ENCODE peak calls at places on chromosomes 2 and 18, in six cellular contexts. One of them, this sample, is unnamed.

GRCh38 chr2:176533505-176534193 is 264.4 kb downstream of the MTX2 start:
- DNase-seq in erythroblast: no peak
- DNase-seq in activated T-cell treated with anti-CD3 and anti-CD28 coated beads, Interleukin-2, amount 50 U/mL, for 1 hour: no peak
- DNase-seq in fibroblast of pulmonary artery: no peak
- DNase-seq in RPMI7951: no peak
- DNase-seq in activated T-helper 1 cell treated with anti-CD3 and anti-CD28 coated beads, Interleukin-2, amount 50 U/mL, for 16 hours: no peak
- DNase-seq in this sample: no peak

GRCh38 chr2:165067958-165068612 is 112.8 kb upstream of the SLC38A11 start:
- DNase-seq in erythroblast: peak
- DNase-seq in activated T-cell treated with anti-CD3 and anti-CD28 coated beads, Interleukin-2, amount 50 U/mL, for 1 hour: no peak
- DNase-seq in fibroblast of pulmonary artery: peak
- DNase-seq in RPMI7951: peak
- DNase-seq in activated T-helper 1 cell treated with anti-CD3 and anti-CD28 coated beads, Interleukin-2, amount 50 U/mL, for 16 hours: no peak
- DNase-seq in this sample: no peak

GRCh38 chr2:230749111-230749510 is 36.5 kb downstream of the CAB39 start:
- DNase-seq in erythroblast: no peak
- DNase-seq in activated T-cell treated with anti-CD3 and anti-CD28 coated beads, Interleukin-2, amount 50 U/mL, for 1 hour: no peak
- DNase-seq in fibroblast of pulmonary artery: peak
- DNase-seq in RPMI7951: no peak
- DNase-seq in activated T-helper 1 cell treated with anti-CD3 and anti-CD28 coated beads, Interleukin-2, amount 50 U/mL, for 16 hours: no peak
- DNase-seq in this sample: no peak

GRCh38 chr2:85728883-85729824 is 24.6 kb upstream of the ATOH8 start:
- DNase-seq in erythroblast: peak
- DNase-seq in activated T-cell treated with anti-CD3 and anti-CD28 coated beads, Interleukin-2, amount 50 U/mL, for 1 hour: peak
- DNase-seq in fibroblast of pulmonary artery: peak
- DNase-seq in RPMI7951: peak
- DNase-seq in activated T-helper 1 cell treated with anti-CD3 and anti-CD28 coated beads, Interleukin-2, amount 50 U/mL, for 16 hours: peak
- DNase-seq in this sample: peak

GRCh38 chr2:10530607-10531239 is 82.6 kb upstream of the ODC1 start:
- DNase-seq in erythroblast: no peak
- DNase-seq in activated T-cell treated with anti-CD3 and anti-CD28 coated beads, Interleukin-2, amount 50 U/mL, for 1 hour: peak
- DNase-seq in fibroblast of pulmonary artery: no peak
- DNase-seq in RPMI7951: no peak
- DNase-seq in activated T-helper 1 cell treated with anti-CD3 and anti-CD28 coated beads, Interleukin-2, amount 50 U/mL, for 16 hours: no peak
- DNase-seq in this sample: no peak

GRCh38 chr2:63590621-63591408 is 2.1 kb downstream of the MDH1 start:
- DNase-seq in erythroblast: peak
- DNase-seq in activated T-cell treated with anti-CD3 and anti-CD28 coated beads, Interleukin-2, amount 50 U/mL, for 1 hour: no peak
- DNase-seq in fibroblast of pulmonary artery: no peak
- DNase-seq in RPMI7951: no peak
- DNase-seq in activated T-helper 1 cell treated with anti-CD3 and anti-CD28 coated beads, Interleukin-2, amount 50 U/mL, for 16 hours: no peak
- DNase-seq in this sample: no peak

GRCh38 chr2:36812196-36812595 is 115.7 kb downstream of the VIT start:
- DNase-seq in erythroblast: peak
- DNase-seq in activated T-cell treated with anti-CD3 and anti-CD28 coated beads, Interleukin-2, amount 50 U/mL, for 1 hour: no peak
- DNase-seq in fibroblast of pulmonary artery: peak
- DNase-seq in RPMI7951: peak
- DNase-seq in activated T-helper 1 cell treated with anti-CD3 and anti-CD28 coated beads, Interleukin-2, amount 50 U/mL, for 16 hours: no peak
- DNase-seq in this sample: no peak

GRCh38 chr2:176584333-176584732 is 315.1 kb downstream of the MTX2 start:
- DNase-seq in erythroblast: no peak
- DNase-seq in activated T-cell treated with anti-CD3 and anti-CD28 coated beads, Interleukin-2, amount 50 U/mL, for 1 hour: no peak
- DNase-seq in fibroblast of pulmonary artery: peak
- DNase-seq in RPMI7951: peak
- DNase-seq in activated T-helper 1 cell treated with anti-CD3 and anti-CD28 coated beads, Interleukin-2, amount 50 U/mL, for 16 hours: no peak
- DNase-seq in this sample: no peak

GRCh38 chr2:238459081-238459629 is 32.4 kb downstream of the ASB1 start:
- DNase-seq in erythroblast: no peak
- DNase-seq in activated T-cell treated with anti-CD3 and anti-CD28 coated beads, Interleukin-2, amount 50 U/mL, for 1 hour: no peak
- DNase-seq in fibroblast of pulmonary artery: peak
- DNase-seq in RPMI7951: no peak
- DNase-seq in activated T-helper 1 cell treated with anti-CD3 and anti-CD28 coated beads, Interleukin-2, amount 50 U/mL, for 16 hours: no peak
- DNase-seq in this sample: no peak

GRCh38 chr2:69381337-69381737 is 5.7 kb downstream of the GFPT1 start:
- DNase-seq in erythroblast: peak
- DNase-seq in activated T-cell treated with anti-CD3 and anti-CD28 coated beads, Interleukin-2, amount 50 U/mL, for 1 hour: no peak
- DNase-seq in fibroblast of pulmonary artery: peak
- DNase-seq in RPMI7951: no peak
- DNase-seq in activated T-helper 1 cell treated with anti-CD3 and anti-CD28 coated beads, Interleukin-2, amount 50 U/mL, for 16 hours: no peak
- DNase-seq in this sample: no peak

GRCh38 chr2:105102963-105103421 is 65.1 kb downstream of the MRPS9 start:
- DNase-seq in erythroblast: no peak
- DNase-seq in activated T-cell treated with anti-CD3 and anti-CD28 coated beads, Interleukin-2, amount 50 U/mL, for 1 hour: no peak
- DNase-seq in fibroblast of pulmonary artery: peak
- DNase-seq in RPMI7951: peak
- DNase-seq in activated T-helper 1 cell treated with anti-CD3 and anti-CD28 coated beads, Interleukin-2, amount 50 U/mL, for 16 hours: no peak
- DNase-seq in this sample: no peak

GRCh38 chr2:122977580-122977979 is 1047.5 kb upstream of the CNTNAP5 start:
- DNase-seq in erythroblast: no peak
- DNase-seq in activated T-cell treated with anti-CD3 and anti-CD28 coated beads, Interleukin-2, amount 50 U/mL, for 1 hour: no peak
- DNase-seq in fibroblast of pulmonary artery: no peak
- DNase-seq in RPMI7951: no peak
- DNase-seq in activated T-helper 1 cell treated with anti-CD3 and anti-CD28 coated beads, Interleukin-2, amount 50 U/mL, for 16 hours: no peak
- DNase-seq in this sample: no peak

GRCh38 chr2:28276076-28276618 is 116.5 kb upstream of the FOSL2 start:
- DNase-seq in erythroblast: peak
- DNase-seq in activated T-cell treated with anti-CD3 and anti-CD28 coated beads, Interleukin-2, amount 50 U/mL, for 1 hour: no peak
- DNase-seq in fibroblast of pulmonary artery: peak
- DNase-seq in RPMI7951: peak
- DNase-seq in activated T-helper 1 cell treated with anti-CD3 and anti-CD28 coated beads, Interleukin-2, amount 50 U/mL, for 16 hours: no peak
- DNase-seq in this sample: no peak

GRCh38 chr18:57621252-57621607 is 406 bp downstream of the NARS1 start:
- DNase-seq in erythroblast: peak
- DNase-seq in activated T-cell treated with anti-CD3 and anti-CD28 coated beads, Interleukin-2, amount 50 U/mL, for 1 hour: no peak
- DNase-seq in fibroblast of pulmonary artery: peak
- DNase-seq in RPMI7951: no peak
- DNase-seq in activated T-helper 1 cell treated with anti-CD3 and anti-CD28 coated beads, Interleukin-2, amount 50 U/mL, for 16 hours: peak
- DNase-seq in this sample: no peak

GRCh38 chr2:128414351-128414750 is 95.7 kb upstream of the HS6ST1 start:
- DNase-seq in erythroblast: no peak
- DNase-seq in activated T-cell treated with anti-CD3 and anti-CD28 coated beads, Interleukin-2, amount 50 U/mL, for 1 hour: no peak
- DNase-seq in fibroblast of pulmonary artery: no peak
- DNase-seq in RPMI7951: no peak
- DNase-seq in activated T-helper 1 cell treated with anti-CD3 and anti-CD28 coated beads, Interleukin-2, amount 50 U/mL, for 16 hours: no peak
- DNase-seq in this sample: no peak

GRCh38 chr2:169118060-169118459 is 48.7 kb downstream of the DHRS9 start:
- DNase-seq in erythroblast: peak
- DNase-seq in activated T-cell treated with anti-CD3 and anti-CD28 coated beads, Interleukin-2, amount 50 U/mL, for 1 hour: no peak
- DNase-seq in fibroblast of pulmonary artery: no peak
- DNase-seq in RPMI7951: no peak
- DNase-seq in activated T-helper 1 cell treated with anti-CD3 and anti-CD28 coated beads, Interleukin-2, amount 50 U/mL, for 16 hours: no peak
- DNase-seq in this sample: no peak

GRCh38 chr18:12032786-12033642 is 51.7 kb downstream of the IMPA2 start:
- DNase-seq in erythroblast: no peak
- DNase-seq in activated T-cell treated with anti-CD3 and anti-CD28 coated beads, Interleukin-2, amount 50 U/mL, for 1 hour: no peak
- DNase-seq in fibroblast of pulmonary artery: peak
- DNase-seq in RPMI7951: no peak
- DNase-seq in activated T-helper 1 cell treated with anti-CD3 and anti-CD28 coated beads, Interleukin-2, amount 50 U/mL, for 16 hours: no peak
- DNase-seq in this sample: no peak

GRCh38 chr2:55133467-55134315 is 83.4 kb upstream of the RTN4 start:
- DNase-seq in erythroblast: peak
- DNase-seq in activated T-cell treated with anti-CD3 and anti-CD28 coated beads, Interleukin-2, amount 50 U/mL, for 1 hour: peak
- DNase-seq in fibroblast of pulmonary artery: peak
- DNase-seq in RPMI7951: peak
- DNase-seq in activated T-helper 1 cell treated with anti-CD3 and anti-CD28 coated beads, Interleukin-2, amount 50 U/mL, for 16 hours: peak
- DNase-seq in this sample: peak

GRCh38 chr2:212357606-212358005 is 181.0 kb downstream of the ERBB4 start:
- DNase-seq in erythroblast: no peak
- DNase-seq in activated T-cell treated with anti-CD3 and anti-CD28 coated beads, Interleukin-2, amount 50 U/mL, for 1 hour: no peak
- DNase-seq in fibroblast of pulmonary artery: no peak
- DNase-seq in RPMI7951: no peak
- DNase-seq in activated T-helper 1 cell treated with anti-CD3 and anti-CD28 coated beads, Interleukin-2, amount 50 U/mL, for 16 hours: no peak
- DNase-seq in this sample: no peak

GRCh38 chr2:127387655-127388422 is at the start of gene MAP3K2:
- DNase-seq in erythroblast: peak
- DNase-seq in activated T-cell treated with anti-CD3 and anti-CD28 coated beads, Interleukin-2, amount 50 U/mL, for 1 hour: peak
- DNase-seq in fibroblast of pulmonary artery: peak
- DNase-seq in RPMI7951: peak
- DNase-seq in activated T-helper 1 cell treated with anti-CD3 and anti-CD28 coated beads, Interleukin-2, amount 50 U/mL, for 16 hours: peak
- DNase-seq in this sample: peak

GRCh38 chr2:221999702-222000101 is 299.1 kb downstream of the PAX3 start:
- DNase-seq in erythroblast: no peak
- DNase-seq in activated T-cell treated with anti-CD3 and anti-CD28 coated beads, Interleukin-2, amount 50 U/mL, for 1 hour: no peak
- DNase-seq in fibroblast of pulmonary artery: peak
- DNase-seq in RPMI7951: peak
- DNase-seq in activated T-helper 1 cell treated with anti-CD3 and anti-CD28 coated beads, Interleukin-2, amount 50 U/mL, for 16 hours: no peak
- DNase-seq in this sample: no peak

GRCh38 chr2:194182888-194183287 is 1474.1 kb upstream of the SLC39A10 start:
- DNase-seq in erythroblast: no peak
- DNase-seq in activated T-cell treated with anti-CD3 and anti-CD28 coated beads, Interleukin-2, amount 50 U/mL, for 1 hour: no peak
- DNase-seq in fibroblast of pulmonary artery: no peak
- DNase-seq in RPMI7951: no peak
- DNase-seq in activated T-helper 1 cell treated with anti-CD3 and anti-CD28 coated beads, Interleukin-2, amount 50 U/mL, for 16 hours: no peak
- DNase-seq in this sample: no peak

GRCh38 chr18:24370120-24370519 is 27.5 kb downstream of the OSBPL1A start:
- DNase-seq in erythroblast: no peak
- DNase-seq in activated T-cell treated with anti-CD3 and anti-CD28 coated beads, Interleukin-2, amount 50 U/mL, for 1 hour: no peak
- DNase-seq in fibroblast of pulmonary artery: no peak
- DNase-seq in RPMI7951: no peak
- DNase-seq in activated T-helper 1 cell treated with anti-CD3 and anti-CD28 coated beads, Interleukin-2, amount 50 U/mL, for 16 hours: no peak
- DNase-seq in this sample: no peak

GRCh38 chr2:8234757-8235374 is 447.0 kb upstream of the ID2 start:
- DNase-seq in erythroblast: no peak
- DNase-seq in activated T-cell treated with anti-CD3 and anti-CD28 coated beads, Interleukin-2, amount 50 U/mL, for 1 hour: no peak
- DNase-seq in fibroblast of pulmonary artery: no peak
- DNase-seq in RPMI7951: no peak
- DNase-seq in activated T-helper 1 cell treated with anti-CD3 and anti-CD28 coated beads, Interleukin-2, amount 50 U/mL, for 16 hours: no peak
- DNase-seq in this sample: no peak

GRCh38 chr2:201233192-201234166 is 26.9 kb upstream of the CASP8 start:
- DNase-seq in erythroblast: peak
- DNase-seq in activated T-cell treated with anti-CD3 and anti-CD28 coated beads, Interleukin-2, amount 50 U/mL, for 1 hour: peak
- DNase-seq in fibroblast of pulmonary artery: peak
- DNase-seq in RPMI7951: peak
- DNase-seq in activated T-helper 1 cell treated with anti-CD3 and anti-CD28 coated beads, Interleukin-2, amount 50 U/mL, for 16 hours: peak
- DNase-seq in this sample: peak

GRCh38 chr18:10530852-10531251 is 5.0 kb downstream of the NAPG start:
- DNase-seq in erythroblast: peak
- DNase-seq in activated T-cell treated with anti-CD3 and anti-CD28 coated beads, Interleukin-2, amount 50 U/mL, for 1 hour: no peak
- DNase-seq in fibroblast of pulmonary artery: no peak
- DNase-seq in RPMI7951: no peak
- DNase-seq in activated T-helper 1 cell treated with anti-CD3 and anti-CD28 coated beads, Interleukin-2, amount 50 U/mL, for 16 hours: no peak
- DNase-seq in this sample: no peak

GRCh38 chr2:211103989-211104388 is 547.6 kb downstream of the CPS1 start:
- DNase-seq in erythroblast: no peak
- DNase-seq in activated T-cell treated with anti-CD3 and anti-CD28 coated beads, Interleukin-2, amount 50 U/mL, for 1 hour: no peak
- DNase-seq in fibroblast of pulmonary artery: peak
- DNase-seq in RPMI7951: no peak
- DNase-seq in activated T-helper 1 cell treated with anti-CD3 and anti-CD28 coated beads, Interleukin-2, amount 50 U/mL, for 16 hours: no peak
- DNase-seq in this sample: peak

GRCh38 chr2:214674278-214674677 is 135.2 kb downstream of the BARD1 start:
- DNase-seq in erythroblast: no peak
- DNase-seq in activated T-cell treated with anti-CD3 and anti-CD28 coated beads, Interleukin-2, amount 50 U/mL, for 1 hour: no peak
- DNase-seq in fibroblast of pulmonary artery: no peak
- DNase-seq in RPMI7951: no peak
- DNase-seq in activated T-helper 1 cell treated with anti-CD3 and anti-CD28 coated beads, Interleukin-2, amount 50 U/mL, for 16 hours: no peak
- DNase-seq in this sample: no peak

GRCh38 chr18:46152436-46152807 is 48.2 kb downstream of the HAUS1 start:
- DNase-seq in erythroblast: peak
- DNase-seq in activated T-cell treated with anti-CD3 and anti-CD28 coated beads, Interleukin-2, amount 50 U/mL, for 1 hour: no peak
- DNase-seq in fibroblast of pulmonary artery: peak
- DNase-seq in RPMI7951: peak
- DNase-seq in activated T-helper 1 cell treated with anti-CD3 and anti-CD28 coated beads, Interleukin-2, amount 50 U/mL, for 16 hours: no peak
- DNase-seq in this sample: no peak

GRCh38 chr2:120951701-120952100 is 216.0 kb downstream of the GLI2 start:
- DNase-seq in erythroblast: no peak
- DNase-seq in activated T-cell treated with anti-CD3 and anti-CD28 coated beads, Interleukin-2, amount 50 U/mL, for 1 hour: no peak
- DNase-seq in fibroblast of pulmonary artery: no peak
- DNase-seq in RPMI7951: peak
- DNase-seq in activated T-helper 1 cell treated with anti-CD3 and anti-CD28 coated beads, Interleukin-2, amount 50 U/mL, for 16 hours: no peak
- DNase-seq in this sample: no peak

This sample was measured in Peyer's patch.